ENCODE peak calls at places on chromosomes 7 and 10, in seven cellular contexts. One of them, this sample, is unnamed.

GRCh38 chr7:132904209-132904608 is 177.7 kb downstream of the CHCHD3 start:
- DNase-seq in ovary: no peak
- DNase-seq in cardiac fibroblast: no peak
- DNase-seq in CD8-positive, alpha-beta T cell: no peak
- DNase-seq in HFF-Myc: no peak
- DNase-seq in bronchial epithelial cell: peak; percentile 72
- DNase-seq in progenitor cell of endocrine pancreas: no peak
- DNase-seq in this sample: no peak

GRCh38 chr7:73978681-73979563 is 49.1 kb upstream of the ELN start:
- DNase-seq in ovary: no peak
- DNase-seq in cardiac fibroblast: peak; percentile 50
- DNase-seq in CD8-positive, alpha-beta T cell: no peak
- DNase-seq in HFF-Myc: no peak
- DNase-seq in bronchial epithelial cell: peak; percentile 20
- DNase-seq in progenitor cell of endocrine pancreas: no peak
- DNase-seq in this sample: no peak

GRCh38 chr7:66047426-66047825 is 28.2 kb upstream of the ASL start:
- DNase-seq in ovary: no peak
- DNase-seq in cardiac fibroblast: peak; percentile 98
- DNase-seq in CD8-positive, alpha-beta T cell: no peak
- DNase-seq in HFF-Myc: peak; percentile 64
- DNase-seq in bronchial epithelial cell: peak; percentile 91
- DNase-seq in progenitor cell of endocrine pancreas: no peak
- DNase-seq in this sample: peak; percentile 44

GRCh38 chr10:26780793-26781601 is 79.8 kb downstream of the ABI1 start:
- DNase-seq in ovary: no peak
- DNase-seq in cardiac fibroblast: peak; percentile 96
- DNase-seq in CD8-positive, alpha-beta T cell: no peak
- DNase-seq in HFF-Myc: peak; percentile 47
- DNase-seq in bronchial epithelial cell: peak; percentile 100
- DNase-seq in progenitor cell of endocrine pancreas: no peak
- DNase-seq in this sample: peak; percentile 44

GRCh38 chr10:105434970-105435369 is 793.9 kb downstream of the SORCS3 start:
- DNase-seq in ovary: no peak
- DNase-seq in cardiac fibroblast: no peak
- DNase-seq in CD8-positive, alpha-beta T cell: no peak
- DNase-seq in HFF-Myc: no peak
- DNase-seq in bronchial epithelial cell: no peak
- DNase-seq in progenitor cell of endocrine pancreas: no peak
- DNase-seq in this sample: no peak

GRCh38 chr7:35694161-35694783 is 663 bp downstream of the HERPUD2 start:
- DNase-seq in ovary: peak; percentile 22
- DNase-seq in cardiac fibroblast: peak; percentile 44
- DNase-seq in CD8-positive, alpha-beta T cell: no peak
- DNase-seq in HFF-Myc: no peak
- DNase-seq in bronchial epithelial cell: no peak
- DNase-seq in progenitor cell of endocrine pancreas: no peak
- DNase-seq in this sample: no peak

GRCh38 chr10:88117227-88117626 is 253.8 kb downstream of the PTEN start:
- DNase-seq in ovary: no peak
- DNase-seq in cardiac fibroblast: no peak
- DNase-seq in CD8-positive, alpha-beta T cell: no peak
- DNase-seq in HFF-Myc: no peak
- DNase-seq in bronchial epithelial cell: no peak
- DNase-seq in progenitor cell of endocrine pancreas: no peak
- DNase-seq in this sample: no peak

GRCh38 chr10:33134011-33134751 is 176.2 kb upstream of the ITGB1 start:
- DNase-seq in ovary: no peak
- DNase-seq in cardiac fibroblast: peak; percentile 84
- DNase-seq in CD8-positive, alpha-beta T cell: peak; percentile 57
- DNase-seq in HFF-Myc: no peak
- DNase-seq in bronchial epithelial cell: peak; percentile 100
- DNase-seq in progenitor cell of endocrine pancreas: no peak
- DNase-seq in this sample: peak; percentile 44

GRCh38 chr10:121418126-121418777 is 180.0 kb downstream of the FGFR2 start:
- DNase-seq in ovary: no peak
- DNase-seq in cardiac fibroblast: peak; percentile 3
- DNase-seq in CD8-positive, alpha-beta T cell: no peak
- DNase-seq in HFF-Myc: no peak
- DNase-seq in bronchial epithelial cell: peak; percentile 95
- DNase-seq in progenitor cell of endocrine pancreas: no peak
- DNase-seq in this sample: no peak

GRCh38 chr10:102120142-102120986 is at the start of gene LDB1:
- DNase-seq in ovary: peak; percentile 73
- DNase-seq in cardiac fibroblast: peak; percentile 62
- DNase-seq in CD8-positive, alpha-beta T cell: peak; percentile 56
- DNase-seq in HFF-Myc: no peak
- DNase-seq in bronchial epithelial cell: peak; percentile 53
- DNase-seq in progenitor cell of endocrine pancreas: peak; percentile 47
- DNase-seq in this sample: peak; percentile 50

GRCh38 chr7:19239951-19240350 is 94.7 kb upstream of the FERD3L start:
- DNase-seq in ovary: no peak
- DNase-seq in cardiac fibroblast: peak; percentile 60
- DNase-seq in CD8-positive, alpha-beta T cell: no peak
- DNase-seq in HFF-Myc: no peak
- DNase-seq in bronchial epithelial cell: no peak
- DNase-seq in progenitor cell of endocrine pancreas: no peak
- DNase-seq in this sample: no peak

GRCh38 chr7:114852275-114852674 is 69.6 kb upstream of the MDFIC start:
- DNase-seq in ovary: no peak
- DNase-seq in cardiac fibroblast: no peak
- DNase-seq in CD8-positive, alpha-beta T cell: no peak
- DNase-seq in HFF-Myc: no peak
- DNase-seq in bronchial epithelial cell: no peak
- DNase-seq in progenitor cell of endocrine pancreas: no peak
- DNase-seq in this sample: no peak

GRCh38 chr10:124293641-124294449 is 124.9 kb downstream of the OAT start:
- DNase-seq in ovary: no peak
- DNase-seq in cardiac fibroblast: no peak
- DNase-seq in CD8-positive, alpha-beta T cell: no peak
- DNase-seq in HFF-Myc: no peak
- DNase-seq in bronchial epithelial cell: no peak
- DNase-seq in progenitor cell of endocrine pancreas: no peak
- DNase-seq in this sample: no peak

GRCh38 chr10:95359466-95359865 is 68.7 kb upstream of the PDLIM1 start:
- DNase-seq in ovary: no peak
- DNase-seq in cardiac fibroblast: no peak
- DNase-seq in CD8-positive, alpha-beta T cell: no peak
- DNase-seq in HFF-Myc: no peak
- DNase-seq in bronchial epithelial cell: no peak
- DNase-seq in progenitor cell of endocrine pancreas: no peak
- DNase-seq in this sample: no peak

GRCh38 chr7:78037603-78038002 is 239.0 kb downstream of the PHTF2 start:
- DNase-seq in ovary: no peak
- DNase-seq in cardiac fibroblast: no peak
- DNase-seq in CD8-positive, alpha-beta T cell: no peak
- DNase-seq in HFF-Myc: no peak
- DNase-seq in bronchial epithelial cell: no peak
- DNase-seq in progenitor cell of endocrine pancreas: no peak
- DNase-seq in this sample: no peak

GRCh38 chr7:74226633-74227032 is 16.8 kb downstream of the LAT2 start:
- DNase-seq in ovary: no peak
- DNase-seq in cardiac fibroblast: no peak
- DNase-seq in CD8-positive, alpha-beta T cell: no peak
- DNase-seq in HFF-Myc: no peak
- DNase-seq in bronchial epithelial cell: no peak
- DNase-seq in progenitor cell of endocrine pancreas: no peak
- DNase-seq in this sample: no peak

GRCh38 chr10:53601260-53601875 is 828.8 kb upstream of the MBL2 start:
- DNase-seq in ovary: no peak
- DNase-seq in cardiac fibroblast: peak; percentile 56
- DNase-seq in CD8-positive, alpha-beta T cell: no peak
- DNase-seq in HFF-Myc: peak; percentile 9
- DNase-seq in bronchial epithelial cell: peak; percentile 58
- DNase-seq in progenitor cell of endocrine pancreas: no peak
- DNase-seq in this sample: no peak

GRCh38 chr7:114925443-114925842 is 3.5 kb downstream of the MDFIC start:
- DNase-seq in ovary: no peak
- DNase-seq in cardiac fibroblast: no peak
- DNase-seq in CD8-positive, alpha-beta T cell: no peak
- DNase-seq in HFF-Myc: no peak
- DNase-seq in bronchial epithelial cell: no peak
- DNase-seq in progenitor cell of endocrine pancreas: no peak
- DNase-seq in this sample: peak; percentile 68

GRCh38 chr10:120511165-120511564 is 54.1 kb downstream of the PLPP4 start:
- DNase-seq in ovary: no peak
- DNase-seq in cardiac fibroblast: peak; percentile 12
- DNase-seq in CD8-positive, alpha-beta T cell: no peak
- DNase-seq in HFF-Myc: no peak
- DNase-seq in bronchial epithelial cell: peak; percentile 91
- DNase-seq in progenitor cell of endocrine pancreas: no peak
- DNase-seq in this sample: no peak

GRCh38 chr10:20890009-20890408 is 7.1 kb downstream of the NEBL start:
- DNase-seq in ovary: no peak
- DNase-seq in cardiac fibroblast: peak; percentile 5
- DNase-seq in CD8-positive, alpha-beta T cell: no peak
- DNase-seq in HFF-Myc: no peak
- DNase-seq in bronchial epithelial cell: peak; percentile 6
- DNase-seq in progenitor cell of endocrine pancreas: no peak
- DNase-seq in this sample: no peak

GRCh38 chr7:94439893-94440381 is 45.2 kb downstream of the COL1A2 start:
- DNase-seq in ovary: no peak
- DNase-seq in cardiac fibroblast: peak; percentile 42
- DNase-seq in CD8-positive, alpha-beta T cell: no peak
- DNase-seq in HFF-Myc: no peak
- DNase-seq in bronchial epithelial cell: no peak
- DNase-seq in progenitor cell of endocrine pancreas: no peak
- DNase-seq in this sample: no peak

GRCh38 chr10:78596556-78596955 is 472.2 kb upstream of the ZMIZ1 start:
- DNase-seq in ovary: no peak
- DNase-seq in cardiac fibroblast: no peak
- DNase-seq in CD8-positive, alpha-beta T cell: no peak
- DNase-seq in HFF-Myc: no peak
- DNase-seq in bronchial epithelial cell: no peak
- DNase-seq in progenitor cell of endocrine pancreas: no peak
- DNase-seq in this sample: no peak

GRCh38 chr10:78600740-78601139 is 468.0 kb upstream of the ZMIZ1 start:
- DNase-seq in ovary: peak; percentile 38
- DNase-seq in cardiac fibroblast: no peak
- DNase-seq in CD8-positive, alpha-beta T cell: no peak
- DNase-seq in HFF-Myc: peak; percentile 11
- DNase-seq in bronchial epithelial cell: peak; percentile 27
- DNase-seq in progenitor cell of endocrine pancreas: no peak
- DNase-seq in this sample: no peak

GRCh38 chr10:78600121-78600665 is 468.6 kb upstream of the ZMIZ1 start:
- DNase-seq in ovary: no peak
- DNase-seq in cardiac fibroblast: no peak
- DNase-seq in CD8-positive, alpha-beta T cell: no peak
- DNase-seq in HFF-Myc: no peak
- DNase-seq in bronchial epithelial cell: no peak
- DNase-seq in progenitor cell of endocrine pancreas: no peak
- DNase-seq in this sample: no peak

GRCh38 chr10:78597791-78598555 is 470.8 kb upstream of the ZMIZ1 start:
- DNase-seq in ovary: no peak
- DNase-seq in cardiac fibroblast: no peak
- DNase-seq in CD8-positive, alpha-beta T cell: no peak
- DNase-seq in HFF-Myc: no peak
- DNase-seq in bronchial epithelial cell: no peak
- DNase-seq in progenitor cell of endocrine pancreas: no peak
- DNase-seq in this sample: no peak

DNA sequence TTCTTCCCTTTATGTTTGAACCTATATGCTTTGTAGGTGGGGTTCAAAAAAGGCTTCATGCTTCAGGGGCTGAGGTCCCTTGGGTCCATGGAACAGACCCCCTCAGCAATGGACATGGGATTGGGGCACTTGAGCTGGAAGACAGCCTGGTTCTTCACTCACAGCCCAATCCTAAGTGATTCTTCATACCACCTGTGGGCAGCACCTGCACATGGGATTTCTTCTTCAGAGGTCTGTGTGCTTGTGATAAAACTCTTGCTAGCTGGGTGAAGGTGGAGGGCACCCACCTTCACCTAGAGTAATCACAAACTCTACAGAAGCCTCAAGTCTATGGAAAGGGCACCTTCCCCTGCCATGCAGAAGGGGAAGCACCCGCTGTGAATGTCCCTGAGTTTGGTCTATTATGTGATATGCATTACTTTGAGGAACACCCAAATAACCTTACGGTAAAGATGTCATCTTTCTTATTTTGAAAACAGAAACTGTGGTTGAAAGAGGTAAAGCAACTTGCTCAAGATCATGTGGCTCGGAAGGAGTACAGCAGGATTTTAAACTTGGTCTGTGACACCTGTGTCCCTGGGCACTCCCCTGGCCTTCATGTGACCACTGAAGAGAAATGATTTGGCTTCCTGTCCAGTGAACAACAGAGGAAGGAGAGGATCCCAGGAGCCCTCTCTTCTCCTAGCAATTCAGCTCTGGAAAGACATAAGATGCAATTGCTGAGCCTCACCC is 469.5 kb upstream of the ZMIZ1 start:
- DNase-seq in ovary: no peak
- DNase-seq in cardiac fibroblast: no peak
- DNase-seq in CD8-positive, alpha-beta T cell: no peak
- DNase-seq in HFF-Myc: no peak
- DNase-seq in bronchial epithelial cell: no peak
- DNase-seq in progenitor cell of endocrine pancreas: no peak
- DNase-seq in this sample: no peak
- TF ChIP-seq CTCF in ovary: no peak
- TF ChIP-seq CTCF in cardiac fibroblast: no peak
- TF ChIP-seq CTCF in CD8-positive, alpha-beta T cell: no peak
- TF ChIP-seq CTCF in HFF-Myc: no peak
- TF ChIP-seq CTCF in bronchial epithelial cell: peak; percentile 10
- TF ChIP-seq CTCF in progenitor cell of endocrine pancreas: no peak
- TF ChIP-seq CTCF in this sample: no peak

DNA sequence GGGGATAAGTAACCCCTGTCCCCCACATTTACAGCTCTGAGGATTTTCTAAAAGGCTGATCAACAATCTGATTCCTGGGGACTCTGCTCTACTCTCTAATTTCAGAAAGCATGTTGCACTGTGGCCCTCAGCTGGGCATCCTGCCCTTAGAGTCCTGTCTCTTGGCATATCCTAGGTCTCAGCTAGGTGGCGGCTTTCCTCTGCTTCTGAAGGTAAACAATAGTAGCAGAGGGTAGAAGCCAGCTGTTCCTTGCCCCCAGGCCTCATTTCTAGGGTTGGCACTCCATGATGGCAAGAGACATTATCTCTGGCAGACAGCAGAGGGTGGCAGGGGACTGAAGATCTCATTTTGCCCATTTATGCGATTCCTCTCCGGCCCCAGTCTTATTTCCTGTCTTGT is 77.0 kb downstream of the ADCYAP1R1 start:
- DNase-seq in ovary: no peak
- DNase-seq in cardiac fibroblast: no peak
- DNase-seq in CD8-positive, alpha-beta T cell: no peak
- DNase-seq in HFF-Myc: no peak
- DNase-seq in bronchial epithelial cell: no peak
- DNase-seq in progenitor cell of endocrine pancreas: no peak
- DNase-seq in this sample: no peak
- TF ChIP-seq CTCF in ovary: no peak
- TF ChIP-seq CTCF in cardiac fibroblast: no peak
- TF ChIP-seq CTCF in CD8-positive, alpha-beta T cell: no peak
- TF ChIP-seq CTCF in HFF-Myc: peak; percentile 5
- TF ChIP-seq CTCF in bronchial epithelial cell: peak; percentile 31
- TF ChIP-seq CTCF in progenitor cell of endocrine pancreas: no peak
- TF ChIP-seq CTCF in this sample: no peak

GRCh38 chr10:22617516-22617915 is 96.9 kb downstream of the PIP4K2A start:
- DNase-seq in ovary: no peak
- DNase-seq in cardiac fibroblast: no peak
- DNase-seq in CD8-positive, alpha-beta T cell: no peak
- DNase-seq in HFF-Myc: no peak
- DNase-seq in bronchial epithelial cell: no peak
- DNase-seq in progenitor cell of endocrine pancreas: no peak
- DNase-seq in this sample: no peak
- TF ChIP-seq CTCF in ovary: no peak
- TF ChIP-seq CTCF in cardiac fibroblast: no peak
- TF ChIP-seq CTCF in CD8-positive, alpha-beta T cell: no peak
- TF ChIP-seq CTCF in HFF-Myc: no peak
- TF ChIP-seq CTCF in bronchial epithelial cell: no peak
- TF ChIP-seq CTCF in progenitor cell of endocrine pancreas: no peak
- TF ChIP-seq CTCF in this sample: no peak

GRCh38 chr7:108660465-108660864 is 90.8 kb downstream of the DNAJB9 start:
- DNase-seq in ovary: no peak
- DNase-seq in cardiac fibroblast: peak; percentile 13
- DNase-seq in CD8-positive, alpha-beta T cell: no peak
- DNase-seq in HFF-Myc: no peak
- DNase-seq in bronchial epithelial cell: no peak
- DNase-seq in progenitor cell of endocrine pancreas: no peak
- DNase-seq in this sample: no peak
- TF ChIP-seq CTCF in ovary: no peak
- TF ChIP-seq CTCF in cardiac fibroblast: peak; percentile 23
- TF ChIP-seq CTCF in CD8-positive, alpha-beta T cell: no peak
- TF ChIP-seq CTCF in HFF-Myc: peak; percentile 27
- TF ChIP-seq CTCF in bronchial epithelial cell: no peak
- TF ChIP-seq CTCF in progenitor cell of endocrine pancreas: peak; percentile 49
- TF ChIP-seq CTCF in this sample: no peak